ENCODE peak calls at places on chromosomes 1 and 21, in nine cellular contexts. One of them, this sample, is unnamed. For H3K4me1, H3K9me3 and H3K36me3, the result is how much of the 10 kb centered on the place peaks cover.

GRCh38 chr1:245217853-245218608 is 63.2 kb downstream of the KIF26B start:
- DNase-seq in astrocyte: no peak
- DNase-seq in adipocyte: no peak
- DNase-seq in sigmoid colon: no peak
- DNase-seq in SK-N-SH: no peak
- DNase-seq in pancreas: no peak
- DNase-seq in naive thymus-derived CD4-positive, alpha-beta T cell: no peak
- DNase-seq in ovary: no peak
- DNase-seq in tibial nerve: no peak
- DNase-seq in this sample: no peak

GRCh38 chr1:185345913-185346717 is 29.1 kb upstream of the IVNS1ABP start:
- DNase-seq in astrocyte: no peak
- DNase-seq in tibial nerve: no peak
- DNase-seq in pancreas: no peak
- DNase-seq in sigmoid colon: no peak
- DNase-seq in adipocyte: no peak
- DNase-seq in naive thymus-derived CD4-positive, alpha-beta T cell: no peak
- DNase-seq in ovary: no peak
- DNase-seq in SK-N-SH: no peak
- DNase-seq in this sample: no peak

GRCh38 chr1:154747841-154748766 is 122.0 kb downstream of the KCNN3 start:
- DNase-seq in naive thymus-derived CD4-positive, alpha-beta T cell: peak
- DNase-seq in SK-N-SH: peak
- DNase-seq in pancreas: no peak
- DNase-seq in astrocyte: no peak
- DNase-seq in ovary: no peak
- DNase-seq in adipocyte: peak
- DNase-seq in sigmoid colon: peak
- DNase-seq in tibial nerve: no peak
- DNase-seq in this sample: no peak

GRCh38 chr1:229572286-229572685 is 13.8 kb upstream of the ABCB10 start:
- DNase-seq in sigmoid colon: no peak
- DNase-seq in adipocyte: no peak
- DNase-seq in tibial nerve: no peak
- DNase-seq in pancreas: no peak
- DNase-seq in astrocyte: no peak
- DNase-seq in SK-N-SH: no peak
- DNase-seq in ovary: no peak
- DNase-seq in naive thymus-derived CD4-positive, alpha-beta T cell: no peak
- DNase-seq in this sample: no peak

GRCh38 chr1:113786055-113786454 is 26.2 kb downstream of the RSBN1 start:
- DNase-seq in SK-N-SH: no peak
- DNase-seq in adipocyte: no peak
- DNase-seq in tibial nerve: no peak
- DNase-seq in naive thymus-derived CD4-positive, alpha-beta T cell: no peak
- DNase-seq in sigmoid colon: no peak
- DNase-seq in pancreas: no peak
- DNase-seq in astrocyte: no peak
- DNase-seq in ovary: no peak
- DNase-seq in this sample: no peak

GRCh38 chr1:24955779-24956365 is 25.8 kb upstream of the RUNX3 start:
- DNase-seq in naive thymus-derived CD4-positive, alpha-beta T cell: no peak
- DNase-seq in SK-N-SH: no peak
- DNase-seq in astrocyte: no peak
- DNase-seq in ovary: no peak
- DNase-seq in sigmoid colon: no peak
- DNase-seq in adipocyte: no peak
- DNase-seq in tibial nerve: no peak
- DNase-seq in pancreas: no peak
- DNase-seq in this sample: no peak

GRCh38 chr1:166905136-166905535 is 29.1 kb upstream of the TADA1 start:
- DNase-seq in pancreas: no peak
- DNase-seq in adipocyte: peak
- DNase-seq in SK-N-SH: no peak
- DNase-seq in ovary: no peak
- DNase-seq in naive thymus-derived CD4-positive, alpha-beta T cell: no peak
- DNase-seq in astrocyte: peak
- DNase-seq in sigmoid colon: no peak
- DNase-seq in tibial nerve: no peak
- DNase-seq in this sample: no peak

GRCh38 chr21:43880111-43880985 is 15.3 kb downstream of the AGPAT3 start:
- DNase-seq in pancreas: peak
- DNase-seq in ovary: no peak
- DNase-seq in astrocyte: peak
- DNase-seq in sigmoid colon: no peak
- DNase-seq in SK-N-SH: no peak
- DNase-seq in naive thymus-derived CD4-positive, alpha-beta T cell: no peak
- DNase-seq in adipocyte: peak
- DNase-seq in tibial nerve: no peak
- DNase-seq in this sample: no peak

GRCh38 chr1:192086643-192087042 is 71.6 kb upstream of the RGS18 start:
- DNase-seq in sigmoid colon: no peak
- DNase-seq in naive thymus-derived CD4-positive, alpha-beta T cell: no peak
- DNase-seq in adipocyte: peak
- DNase-seq in ovary: no peak
- DNase-seq in pancreas: no peak
- DNase-seq in tibial nerve: no peak
- DNase-seq in astrocyte: no peak
- DNase-seq in SK-N-SH: no peak
- DNase-seq in this sample: no peak

GRCh38 chr1:78483903-78484302 is 6.9 kb upstream of the PTGFR start:
- DNase-seq in adipocyte: no peak
- DNase-seq in naive thymus-derived CD4-positive, alpha-beta T cell: no peak
- DNase-seq in ovary: no peak
- DNase-seq in sigmoid colon: no peak
- DNase-seq in SK-N-SH: no peak
- DNase-seq in pancreas: no peak
- DNase-seq in tibial nerve: no peak
- DNase-seq in astrocyte: peak
- DNase-seq in this sample: no peak

GRCh38 chr1:111448482-111448917 is 556 bp downstream of the WDR77 start:
- DNase-seq in sigmoid colon: no peak
- DNase-seq in adipocyte: peak
- DNase-seq in ovary: no peak
- DNase-seq in astrocyte: peak
- DNase-seq in naive thymus-derived CD4-positive, alpha-beta T cell: peak
- DNase-seq in tibial nerve: no peak
- DNase-seq in SK-N-SH: no peak
- DNase-seq in pancreas: no peak
- DNase-seq in this sample: no peak

GRCh38 chr1:221689138-221689537 is 52.8 kb downstream of the DUSP10 start:
- DNase-seq in SK-N-SH: no peak
- DNase-seq in pancreas: no peak
- DNase-seq in ovary: no peak
- DNase-seq in sigmoid colon: no peak
- DNase-seq in adipocyte: no peak
- DNase-seq in naive thymus-derived CD4-positive, alpha-beta T cell: no peak
- DNase-seq in tibial nerve: no peak
- DNase-seq in astrocyte: no peak
- DNase-seq in this sample: no peak

GRCh38 chr1:10065344-10065685 is 32.6 kb downstream of the UBE4B start:
- DNase-seq in astrocyte: no peak
- DNase-seq in adipocyte: no peak
- DNase-seq in naive thymus-derived CD4-positive, alpha-beta T cell: no peak
- DNase-seq in SK-N-SH: no peak
- DNase-seq in sigmoid colon: no peak
- DNase-seq in tibial nerve: no peak
- DNase-seq in pancreas: no peak
- DNase-seq in ovary: no peak
- DNase-seq in this sample: no peak

GRCh38 chr21:40704141-40704540 is 142.8 kb downstream of the DSCAM start:
- DNase-seq in adipocyte: no peak
- DNase-seq in naive thymus-derived CD4-positive, alpha-beta T cell: no peak
- DNase-seq in astrocyte: no peak
- DNase-seq in ovary: no peak
- DNase-seq in SK-N-SH: no peak
- DNase-seq in tibial nerve: no peak
- DNase-seq in pancreas: no peak
- DNase-seq in sigmoid colon: no peak
- DNase-seq in this sample: no peak

GRCh38 chr1:227942021-227942715 is 5.6 kb downstream of the WNT9A start:
- DNase-seq in adipocyte: no peak
- DNase-seq in pancreas: peak
- DNase-seq in ovary: no peak
- DNase-seq in SK-N-SH: peak
- DNase-seq in astrocyte: no peak
- DNase-seq in tibial nerve: no peak
- DNase-seq in naive thymus-derived CD4-positive, alpha-beta T cell: no peak
- DNase-seq in sigmoid colon: peak
- DNase-seq in this sample: no peak

DNA sequence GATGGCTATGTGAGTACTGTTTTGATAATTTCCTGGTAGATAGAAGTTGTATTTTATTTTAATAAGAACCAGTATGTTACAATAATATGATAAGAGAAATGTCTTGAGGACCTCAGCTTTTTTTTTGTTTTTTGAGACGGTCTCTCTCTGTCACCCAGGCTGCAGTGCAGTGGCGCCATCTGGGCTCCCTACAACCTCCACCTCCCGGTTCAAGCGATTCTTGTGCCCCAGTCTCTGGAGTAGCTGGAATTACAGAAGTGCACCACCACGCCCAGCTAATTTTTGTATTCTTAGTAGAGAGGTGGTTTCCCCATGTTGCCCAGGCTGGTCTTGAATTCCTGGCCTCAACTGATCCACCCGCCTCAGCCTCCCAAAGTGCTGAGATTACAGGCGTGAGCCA is 968.1 kb upstream of the ADGRL4 start:
- DNase-seq in adipocyte: no peak
- DNase-seq in sigmoid colon: no peak
- DNase-seq in ovary: no peak
- DNase-seq in tibial nerve: no peak
- DNase-seq in pancreas: no peak
- DNase-seq in astrocyte: no peak
- DNase-seq in SK-N-SH: no peak
- DNase-seq in naive thymus-derived CD4-positive, alpha-beta T cell: no peak
- DNase-seq in this sample: no peak
- H3K4me1 ChIP-seq in adipocyte: under half
- H3K4me1 ChIP-seq in sigmoid colon: under half
- H3K4me1 ChIP-seq in ovary: under half
- H3K4me1 ChIP-seq in tibial nerve: under half
- H3K4me1 ChIP-seq in pancreas: under half
- H3K4me1 ChIP-seq in astrocyte: under half
- H3K4me1 ChIP-seq in SK-N-SH: under half
- H3K4me1 ChIP-seq in naive thymus-derived CD4-positive, alpha-beta T cell: under half
- H3K4me1 ChIP-seq in this sample: under half

GRCh38 chr1:248417854-248418253 is 15.0 kb downstream of the OR2T1 start:
- DNase-seq in sigmoid colon: no peak
- DNase-seq in ovary: no peak
- DNase-seq in pancreas: no peak
- DNase-seq in SK-N-SH: no peak
- DNase-seq in astrocyte: no peak
- DNase-seq in tibial nerve: no peak
- DNase-seq in adipocyte: no peak
- DNase-seq in naive thymus-derived CD4-positive, alpha-beta T cell: peak
- DNase-seq in this sample: no peak
- H3K9me3 ChIP-seq in sigmoid colon: under half
- H3K9me3 ChIP-seq in ovary: under half
- H3K9me3 ChIP-seq in pancreas: under half
- H3K9me3 ChIP-seq in SK-N-SH: under half
- H3K9me3 ChIP-seq in astrocyte: under half
- H3K9me3 ChIP-seq in tibial nerve: under half
- H3K9me3 ChIP-seq in adipocyte: under half
- H3K9me3 ChIP-seq in naive thymus-derived CD4-positive, alpha-beta T cell: under half
- H3K9me3 ChIP-seq in this sample: under half

DNA sequence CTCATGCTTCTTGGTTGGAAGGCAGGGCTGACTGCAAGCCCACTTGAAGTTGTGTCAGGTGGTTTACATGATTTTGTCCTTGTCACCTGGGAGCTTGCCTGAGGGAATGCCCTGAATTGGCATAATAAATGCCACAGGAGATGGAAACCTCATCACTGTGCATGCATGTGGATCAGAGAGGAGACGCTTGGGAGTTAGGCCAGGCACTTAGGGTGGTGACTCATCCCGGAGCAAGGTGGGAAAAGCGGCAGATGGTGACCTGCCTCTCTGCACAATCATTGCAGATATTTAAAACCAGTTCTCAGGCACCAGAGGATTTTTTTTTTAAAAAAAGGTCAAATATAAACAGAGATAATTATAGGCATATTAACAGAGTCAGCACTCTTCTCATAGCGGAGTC is 202.2 kb upstream of the KIAA0040 start:
- DNase-seq in adipocyte: no peak
- DNase-seq in pancreas: peak
- DNase-seq in naive thymus-derived CD4-positive, alpha-beta T cell: no peak
- DNase-seq in SK-N-SH: no peak
- DNase-seq in sigmoid colon: no peak
- DNase-seq in tibial nerve: no peak
- DNase-seq in ovary: no peak
- DNase-seq in astrocyte: no peak
- DNase-seq in this sample: no peak
- H3K36me3 ChIP-seq in adipocyte: under half
- H3K36me3 ChIP-seq in pancreas: under half
- H3K36me3 ChIP-seq in naive thymus-derived CD4-positive, alpha-beta T cell: under half
- H3K36me3 ChIP-seq in SK-N-SH: under half
- H3K36me3 ChIP-seq in sigmoid colon: under half
- H3K36me3 ChIP-seq in tibial nerve: under half
- H3K36me3 ChIP-seq in ovary: under half
- H3K36me3 ChIP-seq in astrocyte: under half
- H3K36me3 ChIP-seq in this sample: under half

GRCh38 chr1:196858811-196859210 is 29.0 kb upstream of the CFHR4 start:
- DNase-seq in naive thymus-derived CD4-positive, alpha-beta T cell: no peak
- DNase-seq in tibial nerve: no peak
- DNase-seq in sigmoid colon: no peak
- DNase-seq in adipocyte: no peak
- DNase-seq in ovary: no peak
- DNase-seq in pancreas: no peak
- DNase-seq in astrocyte: no peak
- DNase-seq in SK-N-SH: no peak
- DNase-seq in this sample: no peak

GRCh38 chr1:196861429-196861828 is 26.4 kb upstream of the CFHR4 start:
- DNase-seq in tibial nerve: no peak
- DNase-seq in pancreas: no peak
- DNase-seq in SK-N-SH: no peak
- DNase-seq in ovary: no peak
- DNase-seq in adipocyte: no peak
- DNase-seq in astrocyte: no peak
- DNase-seq in naive thymus-derived CD4-positive, alpha-beta T cell: no peak
- DNase-seq in sigmoid colon: no peak
- DNase-seq in this sample: no peak

GRCh38 chr1:196860323-196860884 is 27.4 kb upstream of the CFHR4 start:
- DNase-seq in sigmoid colon: no peak
- DNase-seq in tibial nerve: no peak
- DNase-seq in adipocyte: no peak
- DNase-seq in naive thymus-derived CD4-positive, alpha-beta T cell: no peak
- DNase-seq in ovary: no peak
- DNase-seq in astrocyte: no peak
- DNase-seq in SK-N-SH: no peak
- DNase-seq in pancreas: no peak
- DNase-seq in this sample: no peak

GRCh38 chr1:196856053-196856452 is 31.8 kb upstream of the CFHR4 start:
- DNase-seq in adipocyte: no peak
- DNase-seq in tibial nerve: no peak
- DNase-seq in sigmoid colon: no peak
- DNase-seq in SK-N-SH: no peak
- DNase-seq in pancreas: no peak
- DNase-seq in astrocyte: no peak
- DNase-seq in naive thymus-derived CD4-positive, alpha-beta T cell: no peak
- DNase-seq in ovary: no peak
- DNase-seq in this sample: no peak

DNA sequence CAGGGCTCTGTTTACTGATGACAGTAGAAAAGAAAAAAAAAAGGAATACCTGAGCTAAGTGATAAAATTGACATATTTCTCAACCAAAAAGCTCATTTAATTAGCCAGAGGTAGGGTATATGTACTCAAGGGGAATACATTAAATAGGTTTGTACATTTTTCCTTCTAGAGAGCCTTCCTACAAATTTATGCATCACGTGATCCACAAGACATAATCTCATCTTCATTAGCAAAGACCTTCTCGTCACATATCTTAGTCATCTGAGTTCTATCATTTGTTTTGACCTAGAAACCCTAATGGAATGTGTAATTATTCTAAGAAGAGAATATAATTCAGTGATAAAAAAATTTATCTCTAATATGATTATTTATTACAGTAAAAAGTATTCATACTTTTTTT is 30.7 kb upstream of the CFHR4 start:
- DNase-seq in naive thymus-derived CD4-positive, alpha-beta T cell: no peak
- DNase-seq in astrocyte: no peak
- DNase-seq in adipocyte: no peak
- DNase-seq in SK-N-SH: no peak
- DNase-seq in pancreas: no peak
- DNase-seq in tibial nerve: no peak
- DNase-seq in ovary: no peak
- DNase-seq in sigmoid colon: no peak
- DNase-seq in this sample: no peak
- H3K4me1 ChIP-seq in naive thymus-derived CD4-positive, alpha-beta T cell: under half
- H3K4me1 ChIP-seq in astrocyte: under half
- H3K4me1 ChIP-seq in adipocyte: under half
- H3K4me1 ChIP-seq in SK-N-SH: under half
- H3K4me1 ChIP-seq in pancreas: under half
- H3K4me1 ChIP-seq in tibial nerve: under half
- H3K4me1 ChIP-seq in ovary: under half
- H3K4me1 ChIP-seq in sigmoid colon: under half
- H3K4me1 ChIP-seq in this sample: under half